ENCODE peak calls at places on chromosomes 13 and 19, in five cellular contexts. M is IMR-90, J is GM12878, H is SK-N-SH, E is K562. V is an unnamed sample.
A peak's percentile ranks its signal among the peaks of the same experiment; 100 is the strongest.

GRCh38 chr19:41744850-41745249 is 10.5 kb upstream of the CEACAM6 start:
- DNase-seq in M (no peak), J (no peak), H (no peak), E (no peak), V (no peak)

GRCh38 chr19:2775556-2776430 is 7.3 kb downstream of the SGTA start:
- DNase-seq in M (peak; percentile 35), J (no peak), H (no peak), E (no peak), V (no peak)

GRCh38 chr19:3821857-3822364 is 35.7 kb upstream of the MATK start:
- DNase-seq in M (peak; percentile 10), J (no peak), H (peak; percentile 94), E (peak; percentile 91), V (peak; percentile 60)

GRCh38 chr19:4814625-4815425 is 16.7 kb downstream of the TICAM1 start:
- DNase-seq in M (peak; percentile 64), J (no peak), H (no peak), E (no peak), V (no peak)

GRCh38 chr13:60617863-60618733 is 221.1 kb downstream of the TDRD3 start:
- DNase-seq in M (peak; percentile 36), J (no peak), H (no peak), E (no peak), V (no peak)

GRCh38 chr19:50482271-50482855 is 5.7 kb upstream of the GARIN5A start:
- DNase-seq in M (no peak), J (no peak), H (no peak), E (no peak), V (no peak)

GRCh38 chr13:106573279-106573831 is 5.4 kb upstream of the ARGLU1 start:
- DNase-seq in M (peak; percentile 52), J (no peak), H (no peak), E (no peak), V (no peak)

GRCh38 chr19:42816901-42817300 is 51.4 kb upstream of the PSG8 start:
- DNase-seq in M (peak; percentile 31), J (no peak), H (no peak), E (no peak), V (peak; percentile 31)

GRCh38 chr13:97493471-97493870 is 59.5 kb downstream of the RAP2A start:
- DNase-seq in M (no peak), J (no peak), H (no peak), E (no peak), V (no peak)

GRCh38 chr13:113106666-113107065 is 1.1 kb downstream of the F7 start:
- DNase-seq in M (no peak), J (no peak), H (no peak), E (no peak), V (no peak)

GRCh38 chr13:92355213-92355612 is 871.4 kb upstream of the GPC6 start:
- DNase-seq in M (peak; percentile 5), J (no peak), H (peak; percentile 20), E (peak; percentile 59), V (peak; percentile 2)

GRCh38 chr13:76833465-76833864 is 52.7 kb downstream of the KCTD12 start:
- DNase-seq in M (no peak), J (no peak), H (no peak), E (no peak), V (no peak)

GRCh38 chr19:24063312-24063711 is 23.7 kb upstream of the ZNF254 start:
- DNase-seq in M (no peak), J (no peak), H (no peak), E (no peak), V (no peak)

GRCh38 chr13:24355103-24355502 is 45.7 kb downstream of the C1QTNF9 start:
- DNase-seq in M (no peak), J (no peak), H (no peak), E (no peak), V (no peak)

GRCh38 chr19:18091217-18091608 is 4.5 kb upstream of the IL12RB1 start:
- DNase-seq in M (no peak), J (peak; percentile 66), H (no peak), E (peak; percentile 60), V (no peak)

GRCh38 chr13:23160241-23161175 is 20.3 kb upstream of the SGCG start:
- DNase-seq in M (no peak), J (no peak), H (no peak), E (no peak), V (no peak)

GRCh38 chr13:64718116-64718515 is 2512.0 kb downstream of the PCDH9 start:
- DNase-seq in M (no peak), J (no peak), H (no peak), E (no peak), V (no peak)

GRCh38 chr13:50167224-50167947 is 152.1 kb downstream of the KCNRG start:
- DNase-seq in M (no peak), J (no peak), H (no peak), E (peak; percentile 9), V (no peak)

GRCh38 chr13:31138515-31138914 is 23.2 kb downstream of the HSPH1 start:
- DNase-seq in M (no peak), J (no peak), H (no peak), E (no peak), V (no peak)

DNA sequence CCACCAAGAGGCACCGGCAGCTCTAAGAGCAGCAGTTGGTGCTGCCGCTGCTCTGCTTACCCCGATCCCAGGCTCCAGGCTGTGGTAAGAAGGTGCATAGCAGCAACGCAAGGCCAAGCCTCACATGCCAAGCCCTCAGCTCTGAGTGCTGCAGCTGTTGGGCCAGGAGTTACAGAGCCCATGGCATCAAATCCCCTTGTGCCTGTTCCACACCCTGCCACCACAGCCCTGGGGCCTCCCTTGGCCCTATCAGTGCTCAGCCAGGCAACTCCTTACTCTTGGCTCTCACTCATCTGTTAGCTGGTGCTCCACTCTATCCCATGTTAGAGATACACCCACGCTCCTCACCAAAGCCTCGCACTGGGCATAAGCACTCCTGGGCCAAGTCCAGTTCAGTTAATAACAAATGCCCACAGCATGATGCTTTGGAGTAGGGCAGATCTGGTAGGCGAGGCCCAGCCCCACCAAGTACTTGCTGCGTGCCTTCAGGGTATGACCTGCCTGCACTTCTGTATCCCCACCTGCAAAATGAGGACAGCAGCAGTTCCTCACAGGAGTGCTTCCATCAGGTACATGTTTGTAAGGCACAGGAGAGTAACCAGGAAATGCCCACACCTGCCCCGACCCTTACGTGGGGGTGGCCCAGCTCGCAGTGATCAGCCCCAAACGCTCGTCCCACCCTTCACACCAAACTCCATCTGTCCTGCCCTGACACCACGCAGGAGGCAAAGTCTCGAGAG is 16.2 kb downstream of the AKAP8L start:
- DNase-seq in M (no peak), J (no peak), H (no peak), E (no peak), V (no peak)
- TF ChIP-seq RCOR1 in M (no peak), J (no peak), H (no peak), E (no peak), V (no peak)

GRCh38 chr19:49337267-49338022 is 2.2 kb downstream of the CD37 start:
- DNase-seq in M (no peak), J (no peak), H (no peak), E (no peak), V (no peak)
- TF ChIP-seq RCOR1 in M (no peak), J (no peak), H (no peak), E (no peak), V (no peak)

DNA sequence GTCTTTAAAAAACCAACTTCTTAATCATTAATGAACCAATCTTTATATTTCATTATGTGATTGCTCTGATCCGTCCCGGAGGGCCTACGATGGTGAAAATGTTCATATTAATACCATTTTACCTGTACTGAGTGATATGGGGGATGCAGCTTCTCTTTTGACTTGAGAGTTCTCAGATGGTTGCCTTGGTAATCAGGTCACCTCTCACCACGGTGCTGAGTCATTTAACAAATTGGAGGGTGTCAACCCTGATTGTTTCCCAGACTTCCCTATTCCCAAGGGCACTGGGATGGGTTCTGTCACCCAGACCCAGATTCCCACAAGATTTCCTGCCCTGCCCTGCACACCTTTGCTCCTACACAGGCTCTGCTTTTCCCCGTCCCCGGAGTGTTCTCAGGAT is 128.5 kb upstream of the TMTC4 start:
- DNase-seq in M (no peak), J (no peak), H (no peak), E (no peak), V (no peak)
- TF ChIP-seq RCOR1 in M (no peak), J (no peak), H (no peak), E (no peak), V (no peak)

GRCh38 chr19:56837892-56838679 is 2.4 kb downstream of the PEG3 start:
- DNase-seq in M (no peak), J (no peak), H (peak; percentile 64), E (no peak), V (no peak)
- TF ChIP-seq RCOR1 in M (no peak), J (no peak), H (no peak), E (no peak), V (no peak)

GRCh38 chr19:629961-630714 is 3.2 kb downstream of the POLRMT start:
- DNase-seq in M (no peak), J (no peak), H (no peak), E (no peak), V (no peak)

GRCh38 chr19:633786-634639 is 676 bp upstream of the POLRMT start:
- DNase-seq in M (peak; percentile 11), J (no peak), H (no peak), E (no peak), V (no peak)

GRCh38 chr19:634975-635652 is 1.8 kb upstream of the POLRMT start:
- DNase-seq in M (no peak), J (no peak), H (no peak), E (no peak), V (peak; percentile 63)

GRCh38 chr19:633068-633785 is at the start of gene POLRMT:
- DNase-seq in M (peak; percentile 98), J (peak; percentile 89), H (peak; percentile 100), E (peak; percentile 97), V (peak; percentile 99)

DNA sequence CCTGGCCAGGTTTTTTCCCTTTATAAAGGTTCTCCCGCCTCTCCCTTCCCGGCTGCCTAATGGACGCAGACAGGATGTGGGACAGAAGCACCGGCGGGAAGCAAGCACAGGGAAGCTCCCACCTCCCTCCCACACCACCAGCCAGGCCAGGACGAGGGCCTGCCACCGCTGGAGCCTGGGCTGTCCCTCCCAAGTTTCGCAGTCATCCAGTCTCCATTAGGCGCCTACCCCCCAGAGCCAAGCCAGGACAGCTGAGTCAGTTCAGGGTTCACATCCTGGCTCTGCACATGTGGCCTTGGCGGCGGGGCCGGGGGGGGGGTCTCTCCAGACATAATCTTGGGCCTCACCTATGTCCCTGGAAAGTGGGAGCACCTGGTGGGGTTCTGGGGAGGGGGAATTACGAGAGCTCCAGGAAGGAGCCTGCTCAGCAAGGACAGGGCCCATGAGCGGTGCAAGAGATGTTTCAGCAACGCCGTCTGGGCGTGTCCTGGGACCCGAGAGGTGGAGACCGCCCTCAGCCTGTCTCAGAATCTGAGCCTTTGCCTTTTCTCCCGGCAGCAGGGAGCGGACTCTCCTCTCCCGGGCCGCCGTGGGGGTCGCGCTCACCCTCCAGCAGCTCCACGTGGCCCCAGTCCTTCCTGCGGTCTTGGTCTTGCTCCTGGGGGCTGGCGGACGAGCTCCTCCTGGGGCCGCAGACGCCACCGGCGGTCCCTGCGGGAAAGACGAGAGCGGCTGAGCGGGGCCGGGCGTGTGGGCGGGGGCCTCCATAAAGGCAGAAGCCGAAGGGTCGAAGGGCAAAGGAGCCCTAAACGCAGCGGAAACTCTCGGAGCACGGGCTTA is 889 bp downstream of the POLRMT start:
- DNase-seq in M (peak; percentile 36), J (no peak), H (peak; percentile 68), E (peak; percentile 76), V (peak; percentile 66)
- TF ChIP-seq RCOR1 in M (no peak), J (no peak), H (no peak), E (no peak), V (no peak)